ENCODE peak calls at places on chromosome 15, in four cellular contexts. One of them, this sample, is unnamed.

GRCh38 chr15:63908986-63909385 is 75.2 kb upstream of the HERC1 start:
- DNase-seq in H1: no peak
- DNase-seq in GM12878: no peak
- DNase-seq in HepG2: no peak
- DNase-seq in this sample: no peak

GRCh38 chr15:65530318-65531111 is at the start of gene HACD3:
- DNase-seq in H1: peak; percentile 96
- DNase-seq in GM12878: peak; percentile 21
- DNase-seq in HepG2: peak; percentile 73
- DNase-seq in this sample: peak; percentile 80

GRCh38 chr15:66721954-66722353 is 19.9 kb downstream of the SMAD6 start:
- DNase-seq in H1: no peak
- DNase-seq in GM12878: no peak
- DNase-seq in HepG2: no peak
- DNase-seq in this sample: no peak

GRCh38 chr15:39195988-39196486 is 384.8 kb upstream of the THBS1 start:
- DNase-seq in H1: no peak
- DNase-seq in GM12878: no peak
- DNase-seq in HepG2: no peak
- DNase-seq in this sample: no peak

GRCh38 chr15:65377105-65377975 is 462 bp downstream of the IGDCC3 start:
- DNase-seq in H1: peak; percentile 83
- DNase-seq in GM12878: no peak
- DNase-seq in HepG2: no peak
- DNase-seq in this sample: no peak

GRCh38 chr15:39888243-39888642 is 31.8 kb downstream of the GPR176 start:
- DNase-seq in H1: no peak
- DNase-seq in GM12878: no peak
- DNase-seq in HepG2: no peak
- DNase-seq in this sample: no peak

GRCh38 chr15:96851613-96852012 is 521.1 kb downstream of the NR2F2 start:
- DNase-seq in H1: no peak
- DNase-seq in GM12878: no peak
- DNase-seq in HepG2: no peak
- DNase-seq in this sample: no peak

GRCh38 chr15:40639677-40640076 is 45.6 kb downstream of the KNL1 start:
- DNase-seq in H1: no peak
- DNase-seq in GM12878: no peak
- DNase-seq in HepG2: no peak
- DNase-seq in this sample: no peak

GRCh38 chr15:99014803-99015676 is 7.4 kb upstream of the PGPEP1L start:
- DNase-seq in H1: peak; percentile 85
- DNase-seq in GM12878: no peak
- DNase-seq in HepG2: peak; percentile 28
- DNase-seq in this sample: peak; percentile 57

GRCh38 chr15:61827131-61827530 is 233.1 kb downstream of the VPS13C start:
- DNase-seq in H1: no peak
- DNase-seq in GM12878: no peak
- DNase-seq in HepG2: no peak
- DNase-seq in this sample: no peak

GRCh38 chr15:74200871-74201419 is 1.6 kb downstream of the STRA6 start:
- DNase-seq in H1: no peak
- DNase-seq in GM12878: no peak
- DNase-seq in HepG2: no peak
- DNase-seq in this sample: no peak

GRCh38 chr15:36658905-36659304 is 79.5 kb downstream of the CDIN1 start:
- DNase-seq in H1: no peak
- DNase-seq in GM12878: no peak
- DNase-seq in HepG2: no peak
- DNase-seq in this sample: no peak

GRCh38 chr15:35256555-35256954 is 171.5 kb upstream of the NANOGP8 start:
- DNase-seq in H1: no peak
- DNase-seq in GM12878: no peak
- DNase-seq in HepG2: no peak
- DNase-seq in this sample: no peak

GRCh38 chr15:85027033-85027380 is 45.4 kb downstream of the PDE8A start:
- DNase-seq in H1: no peak
- DNase-seq in GM12878: no peak
- DNase-seq in HepG2: no peak
- DNase-seq in this sample: no peak

GRCh38 chr15:69395460-69395859 is 18.7 kb upstream of the KIF23 start:
- DNase-seq in H1: peak; percentile 28
- DNase-seq in GM12878: no peak
- DNase-seq in HepG2: no peak
- DNase-seq in this sample: no peak

GRCh38 chr15:67072442-67072841 is 7.0 kb downstream of the SMAD3 start:
- DNase-seq in H1: no peak
- DNase-seq in GM12878: no peak
- DNase-seq in HepG2: no peak
- DNase-seq in this sample: no peak

GRCh38 chr15:73802336-73803105 is 49.4 kb upstream of the INSYN1 start:
- DNase-seq in H1: no peak
- DNase-seq in GM12878: no peak
- DNase-seq in HepG2: no peak
- DNase-seq in this sample: no peak

GRCh38 chr15:55741592-55742497 is 1.1 kb downstream of the PRTG start:
- DNase-seq in H1: peak; percentile 60
- DNase-seq in GM12878: no peak
- DNase-seq in HepG2: peak; percentile 10
- DNase-seq in this sample: no peak

DNA sequence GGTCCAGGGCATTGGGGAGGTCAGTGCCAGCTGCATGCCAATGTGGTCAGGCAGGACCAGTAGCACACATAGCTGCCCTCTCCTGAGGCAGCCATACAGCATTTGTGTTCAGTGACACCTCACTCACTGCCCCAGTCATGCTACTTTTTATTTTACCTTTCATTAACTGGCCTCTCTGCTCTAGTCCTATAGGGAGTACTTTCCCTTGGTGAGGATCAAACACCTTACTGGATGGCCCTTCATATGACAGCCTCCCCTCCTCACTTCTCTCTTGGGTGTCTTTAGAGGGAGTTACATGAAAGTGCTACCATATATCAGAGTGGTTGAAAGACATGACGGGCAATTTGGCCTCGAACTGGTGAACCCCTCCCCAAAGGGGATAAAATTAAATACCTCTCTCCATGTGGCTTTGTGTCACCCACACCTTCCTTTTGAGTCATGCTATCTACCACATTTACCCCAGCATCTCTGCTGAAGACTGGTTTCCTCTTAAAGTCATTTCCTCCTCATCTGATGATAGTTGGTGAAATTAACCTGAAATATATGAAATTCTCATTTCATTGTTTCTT is 17.6 kb downstream of the RLBP1 start:
- DNase-seq in H1: no peak
- DNase-seq in GM12878: no peak
- DNase-seq in HepG2: no peak
- DNase-seq in this sample: no peak
- TF ChIP-seq SUZ12 in H1: no peak
- TF ChIP-seq SUZ12 in GM12878: no peak
- TF ChIP-seq SUZ12 in HepG2: no peak
- TF ChIP-seq SUZ12 in this sample: no peak

GRCh38 chr15:87753539-87753938 is 503.0 kb downstream of the NTRK3 start:
- DNase-seq in H1: no peak
- DNase-seq in GM12878: no peak
- DNase-seq in HepG2: no peak
- DNase-seq in this sample: no peak
- H3K9ac ChIP-seq in H1: no peak overlapping the region
- H3K9ac ChIP-seq in GM12878: no peak overlapping the region
- H3K9ac ChIP-seq in HepG2: no peak overlapping the region
- H3K9ac ChIP-seq in this sample: no peak overlapping the region

DNA sequence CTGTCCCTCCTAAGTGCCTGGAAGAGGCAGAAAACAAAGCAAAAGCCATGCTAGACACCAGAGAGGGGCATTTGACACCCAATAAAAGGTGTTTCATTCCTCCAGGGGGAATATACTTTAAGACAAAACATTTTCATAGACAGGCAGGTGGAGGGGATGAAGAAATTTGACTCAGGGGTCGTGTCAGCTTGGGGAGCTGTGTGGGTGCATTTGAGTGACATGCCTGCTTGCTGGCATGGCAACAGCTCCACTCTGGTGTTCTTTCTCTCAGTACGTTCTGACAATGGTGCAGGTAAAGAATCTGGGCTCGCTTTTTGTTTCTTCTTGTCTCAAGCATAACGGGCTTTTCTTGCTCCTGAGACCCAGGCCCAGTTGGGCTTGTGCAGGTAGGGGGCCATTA is 292.9 kb upstream of the ATP10A start:
- DNase-seq in H1: no peak
- DNase-seq in GM12878: no peak
- DNase-seq in HepG2: no peak
- DNase-seq in this sample: no peak
- TF ChIP-seq SUZ12 in H1: no peak
- TF ChIP-seq SUZ12 in GM12878: no peak
- TF ChIP-seq SUZ12 in HepG2: no peak
- TF ChIP-seq SUZ12 in this sample: no peak

GRCh38 chr15:81323944-81324881 is at the start of gene STARD5:
- DNase-seq in H1: peak; percentile 98
- DNase-seq in GM12878: peak; percentile 69
- DNase-seq in HepG2: peak; percentile 96
- DNase-seq in this sample: peak; percentile 96

GRCh38 chr15:81330351-81331085 is 6.6 kb upstream of the STARD5 start:
- DNase-seq in H1: no peak
- DNase-seq in GM12878: no peak
- DNase-seq in HepG2: no peak
- DNase-seq in this sample: no peak

GRCh38 chr15:81326466-81327212 is 2.7 kb upstream of the STARD5 start:
- DNase-seq in H1: no peak
- DNase-seq in GM12878: no peak
- DNase-seq in HepG2: no peak
- DNase-seq in this sample: no peak

GRCh38 chr15:81329446-81329845 is 5.5 kb upstream of the STARD5 start:
- DNase-seq in H1: no peak
- DNase-seq in GM12878: no peak
- DNase-seq in HepG2: no peak
- DNase-seq in this sample: no peak

GRCh38 chr15:81327526-81327925 is 3.6 kb upstream of the STARD5 start:
- DNase-seq in H1: no peak
- DNase-seq in GM12878: no peak
- DNase-seq in HepG2: no peak
- DNase-seq in this sample: no peak
- H3K9ac ChIP-seq in H1: no peak overlapping the region
- H3K9ac ChIP-seq in GM12878: no peak overlapping the region
- H3K9ac ChIP-seq in HepG2: no peak overlapping the region
- H3K9ac ChIP-seq in this sample: no peak overlapping the region

DNA sequence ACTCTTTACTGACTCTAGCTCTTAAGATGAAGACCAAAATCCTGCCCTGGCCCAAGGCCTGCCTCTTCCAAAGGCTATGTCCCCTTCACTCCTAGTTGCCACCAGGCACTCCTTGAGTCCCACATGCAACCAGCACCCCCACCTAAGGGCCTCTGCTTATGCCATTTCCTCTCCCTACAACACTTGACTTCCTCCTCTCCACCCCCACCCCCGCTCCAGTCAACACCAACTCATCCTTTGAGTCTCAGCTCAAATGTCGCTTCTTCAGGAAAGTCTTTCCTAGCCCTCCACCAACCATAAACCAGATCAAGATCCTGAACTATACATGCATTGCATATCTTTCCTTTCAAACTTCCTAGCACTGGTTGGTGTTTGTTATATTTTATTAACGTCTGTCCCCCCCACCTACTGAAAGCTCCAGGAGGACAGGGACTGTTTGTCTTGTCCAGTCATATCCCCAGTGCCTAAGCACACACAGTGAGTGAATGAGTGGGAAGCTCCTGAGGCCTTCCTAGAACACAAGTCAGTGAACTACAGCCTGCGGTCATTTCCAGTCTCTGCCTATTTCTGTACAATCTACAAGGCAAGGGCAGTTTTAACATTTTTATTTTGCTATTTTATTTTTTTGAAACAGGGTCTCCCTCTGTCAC is 7.3 kb downstream of the TBC1D2B start:
- DNase-seq in H1: no peak
- DNase-seq in GM12878: no peak
- DNase-seq in HepG2: no peak
- DNase-seq in this sample: no peak
- TF ChIP-seq SUZ12 in H1: no peak
- TF ChIP-seq SUZ12 in GM12878: no peak
- TF ChIP-seq SUZ12 in HepG2: no peak
- TF ChIP-seq SUZ12 in this sample: no peak

GRCh38 chr15:44441095-44441501 is 13.7 kb downstream of the CTDSPL2 start:
- DNase-seq in H1: peak; percentile 48
- DNase-seq in GM12878: no peak
- DNase-seq in HepG2: no peak
- DNase-seq in this sample: no peak
- H3K9ac ChIP-seq in H1: no peak overlapping the region
- H3K9ac ChIP-seq in GM12878: no peak overlapping the region
- H3K9ac ChIP-seq in HepG2: no peak overlapping the region
- H3K9ac ChIP-seq in this sample: no peak overlapping the region

DNA sequence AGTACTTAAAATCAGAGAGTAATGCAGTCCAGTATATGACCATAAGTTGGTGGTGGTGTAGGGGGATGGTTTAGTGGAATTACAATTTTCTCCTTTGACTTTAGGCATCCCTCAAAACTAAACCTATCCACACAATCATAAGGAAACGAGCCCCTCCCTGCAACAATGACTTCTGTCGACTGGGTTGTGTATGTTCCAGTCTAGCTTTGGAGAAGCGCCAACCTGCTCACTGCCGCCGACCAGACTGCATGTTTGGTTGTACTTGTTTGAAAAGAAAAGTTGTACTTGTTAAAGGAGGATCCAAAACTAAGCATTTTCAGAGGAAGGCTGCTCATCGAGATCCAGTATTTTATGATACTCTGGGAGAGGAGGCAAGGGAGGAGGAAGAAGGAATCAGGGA is 52.8 kb downstream of the MGA start:
- DNase-seq in H1: no peak
- DNase-seq in GM12878: no peak
- DNase-seq in HepG2: no peak
- DNase-seq in this sample: no peak
- TF ChIP-seq SUZ12 in H1: no peak
- TF ChIP-seq SUZ12 in GM12878: no peak
- TF ChIP-seq SUZ12 in HepG2: no peak
- TF ChIP-seq SUZ12 in this sample: no peak

GRCh38 chr15:45110256-45110820 is 3.6 kb downstream of the DUOX2 start:
- DNase-seq in H1: no peak
- DNase-seq in GM12878: no peak
- DNase-seq in HepG2: no peak
- DNase-seq in this sample: no peak
- H3K9ac ChIP-seq in H1: no peak overlapping the region
- H3K9ac ChIP-seq in GM12878: no peak overlapping the region
- H3K9ac ChIP-seq in HepG2: no peak overlapping the region
- H3K9ac ChIP-seq in this sample: no peak overlapping the region

GRCh38 chr15:75672111-75672602 is 24.4 kb downstream of the SNX33 start:
- DNase-seq in H1: no peak
- DNase-seq in GM12878: no peak
- DNase-seq in HepG2: no peak
- DNase-seq in this sample: no peak
- TF ChIP-seq SUZ12 in H1: no peak
- TF ChIP-seq SUZ12 in GM12878: no peak
- TF ChIP-seq SUZ12 in HepG2: no peak
- TF ChIP-seq SUZ12 in this sample: no peak